ENCODE peak calls at places on chromosomes 2 and 18, in ten cellular contexts. U, B, H, R, Z, M, J, X, P and D are unnamed samples.

GRCh38 chr18:12679183-12679786 is 21.4 kb upstream of the SPIRE1 start:
- DNase-seq in M (peak; percentile 44), X (peak; percentile 82), P (no peak), U (no peak), B (peak; percentile 59), Z (peak; percentile 75), H (peak; percentile 73), J (peak; percentile 42), R (peak; percentile 53), D (peak; percentile 61)

GRCh38 chr18:69787825-69788547 is 159.7 kb downstream of the CD226 start:
- DNase-seq in H (peak; percentile 55), X (peak; percentile 70), R (no peak), B (no peak), J (peak; percentile 83), P (peak; percentile 4), Z (peak; percentile 69), U (no peak), M (no peak), D (peak; percentile 56)

GRCh38 chr2:103161456-103162289 is 399.8 kb downstream of the TMEM182 start:
- DNase-seq in J (peak; percentile 30), H (peak; percentile 61), M (no peak), R (no peak), U (no peak), Z (peak; percentile 67), B (peak; percentile 62), X (peak; percentile 28), P (peak; percentile 84), D (peak; percentile 20)

GRCh38 chr2:172288603-172289002 is 138.8 kb upstream of the ITGA6 start:
- DNase-seq in B (no peak), M (no peak), P (no peak), Z (no peak), R (no peak), X (peak; percentile 53), H (no peak), U (no peak), J (peak; percentile 47), D (no peak)

GRCh38 chr18:24231773-24232735 is 93.2 kb downstream of the CABYR start:
- DNase-seq in X (peak; percentile 54), P (no peak), Z (peak; percentile 58), B (peak; percentile 20), U (no peak), R (no peak), J (peak; percentile 37), H (peak; percentile 77), M (peak; percentile 34), D (peak; percentile 30)

GRCh38 chr2:14634885-14635871 is 2.7 kb downstream of the LRATD1 start:
- DNase-seq in Z (peak; percentile 47), R (peak; percentile 62), P (peak; percentile 81), U (no peak), X (peak; percentile 22), M (peak; percentile 67), H (peak; percentile 29), B (peak; percentile 86), J (peak; percentile 16), D (peak; percentile 38)

GRCh38 chr2:173090973-173091660 is 15.5 kb downstream of the MAP3K20 start:
- DNase-seq in U (no peak), J (no peak), Z (no peak), R (peak; percentile 41), X (no peak), M (peak; percentile 67), H (no peak), B (peak; percentile 61), P (peak; percentile 50), D (peak; percentile 61)

GRCh38 chr2:164485541-164485940 is 135.7 kb downstream of the GRB14 start:
- DNase-seq in U (no peak), H (peak; percentile 26), R (no peak), P (no peak), Z (peak; percentile 5), B (no peak), M (no peak), J (no peak), X (no peak), D (no peak)

GRCh38 chr2:19352946-19353720 is 5.3 kb downstream of the OSR1 start:
- DNase-seq in B (no peak), R (no peak), U (no peak), Z (no peak), X (no peak), M (no peak), J (no peak), P (peak; percentile 75), H (no peak), D (no peak)

DNA sequence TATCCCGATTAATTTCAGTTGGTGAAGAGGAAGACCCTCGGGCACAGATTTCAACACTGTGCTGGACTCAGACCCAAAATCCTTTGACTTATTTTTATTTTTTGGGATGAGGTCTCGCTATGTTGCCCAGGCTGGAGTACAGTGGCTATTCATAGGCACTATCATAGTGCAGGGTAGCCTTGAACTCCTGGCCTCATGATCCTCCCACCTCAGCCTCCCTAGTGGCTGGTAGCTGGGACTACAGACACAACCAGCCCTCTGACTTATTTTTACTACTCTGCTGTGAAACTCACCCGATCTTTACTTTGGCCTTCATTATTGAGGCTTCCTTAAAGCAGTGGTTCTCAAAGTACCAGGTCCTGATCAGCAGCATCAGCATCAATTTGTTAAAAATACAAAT is 18.2 kb upstream of the ADAM17 start:
- DNase-seq in B (no peak), Z (no peak), U (no peak), X (no peak), P (peak; percentile 27), H (no peak), J (no peak), M (no peak), R (no peak), D (no peak)
- TF ChIP-seq CTCF in B (no peak), Z (no peak), U (peak; percentile 15), X (peak; percentile 24), P (peak; percentile 43), H (peak; percentile 28), J (no peak), M (no peak), R (no peak), D (peak; percentile 31)

DNA sequence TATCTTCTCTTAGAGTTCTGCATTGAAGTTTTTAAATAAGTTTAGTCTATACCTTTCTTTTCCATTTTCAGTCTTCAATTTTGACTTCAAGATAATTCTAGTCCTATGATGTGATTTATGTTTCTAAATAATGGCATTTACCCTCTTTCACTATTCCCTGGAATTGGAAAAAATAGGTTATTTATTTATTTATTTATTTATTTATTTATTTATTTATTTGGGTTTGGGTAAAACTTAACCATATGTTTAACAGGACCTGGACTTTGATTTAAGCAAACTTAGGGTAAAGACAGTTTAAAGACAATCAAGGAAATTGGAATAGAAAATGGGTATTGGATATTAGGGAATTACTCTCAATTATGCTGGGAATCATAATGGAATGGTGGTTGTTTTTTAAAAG is 182.1 kb downstream of the RPIA start:
- DNase-seq in J (no peak), H (no peak), U (no peak), P (no peak), R (no peak), X (no peak), Z (no peak), M (no peak), B (no peak), D (no peak)
- H3K4me3 ChIP-seq in J (no peak overlapping the region), H (no peak overlapping the region), U (no peak overlapping the region), P (no peak overlapping the region), R (no peak overlapping the region), X (no peak overlapping the region), Z (no peak overlapping the region), M (no peak overlapping the region), B (no peak overlapping the region), D (no peak overlapping the region)

DNA sequence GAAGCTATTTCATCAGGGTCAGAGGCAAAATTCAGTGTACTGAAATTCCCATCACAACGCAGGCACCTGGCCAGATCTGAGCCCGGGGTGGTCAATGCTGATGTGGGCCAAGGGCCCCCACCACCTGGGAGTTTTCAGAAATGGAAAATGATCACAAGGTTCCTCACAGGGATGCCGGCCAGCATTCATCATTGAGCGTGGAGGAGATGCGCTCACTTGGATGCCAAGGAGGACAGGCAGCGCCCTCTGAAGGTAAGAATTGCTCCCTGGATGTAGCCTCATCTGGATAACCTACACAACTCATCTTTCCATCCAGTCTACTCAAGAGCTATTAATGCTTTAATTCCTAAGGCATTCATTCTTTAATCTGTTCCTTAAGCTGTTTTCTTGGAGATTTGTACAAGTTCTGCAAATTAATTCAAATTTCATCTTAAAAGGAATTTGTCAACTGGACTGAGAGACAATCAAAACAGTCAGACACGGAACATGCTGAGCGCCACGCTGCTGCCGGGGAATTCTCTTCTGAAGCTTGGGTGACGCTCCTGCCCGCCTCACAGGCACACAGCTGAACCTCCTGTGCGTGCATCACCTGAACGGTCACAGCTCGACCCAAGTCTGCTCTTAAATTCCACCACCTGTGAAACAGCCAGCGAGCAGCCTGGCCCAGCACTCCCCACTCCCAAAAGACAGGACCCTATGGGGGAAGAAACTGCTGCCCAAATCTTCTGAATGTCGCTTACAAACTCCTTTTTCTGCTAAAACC is 206.7 kb downstream of the HDAC4 start:
- DNase-seq in Z (peak; percentile 31), M (peak; percentile 17), H (no peak), B (no peak), U (no peak), P (peak; percentile 57), X (no peak), J (no peak), R (no peak), D (no peak)
- TF ChIP-seq CTCF in Z (peak; percentile 52), M (peak; percentile 26), H (no peak), B (no peak), U (no peak), P (peak; percentile 52), X (no peak), J (peak; percentile 14), R (no peak), D (peak; percentile 23)

DNA sequence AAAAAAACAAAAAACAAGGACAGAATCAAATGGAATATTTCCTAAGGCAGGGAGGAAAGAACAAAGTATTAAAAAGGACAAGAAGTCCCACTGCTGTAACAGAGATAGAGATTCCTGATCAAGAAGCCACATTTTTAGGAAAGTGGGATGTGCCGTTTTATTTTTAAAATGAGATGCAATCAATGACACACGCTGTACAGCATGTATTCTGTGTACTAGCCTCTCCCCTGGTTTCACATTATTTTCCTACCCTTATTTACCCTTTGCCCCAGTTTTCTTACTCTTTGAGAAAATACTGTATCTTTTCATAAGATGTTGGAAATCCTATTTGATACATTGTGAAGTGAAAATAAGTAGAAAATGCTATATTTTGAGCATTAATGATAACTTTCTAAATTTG is 45.8 kb downstream of the E2F6 start:
- DNase-seq in X (no peak), P (no peak), B (no peak), M (no peak), R (no peak), J (no peak), U (no peak), Z (no peak), H (no peak), D (no peak)
- H3K4me3 ChIP-seq in X (no peak overlapping the region), P (no peak overlapping the region), B (no peak overlapping the region), M (no peak overlapping the region), R (peak overlapping the region; percentile 41), J (no peak overlapping the region), U (no peak overlapping the region), Z (no peak overlapping the region), H (no peak overlapping the region), D (no peak overlapping the region)

GRCh38 chr2:46780801-46781445 is 134.7 kb downstream of the MCFD2 start:
- DNase-seq in H (peak; percentile 69), P (peak; percentile 86), Z (peak; percentile 32), M (peak; percentile 57), J (peak; percentile 56), X (no peak), R (no peak), B (no peak), U (no peak), D (peak; percentile 90)
- TF ChIP-seq CTCF in H (peak; percentile 3), P (peak; percentile 61), Z (no peak), M (no peak), J (peak; percentile 34), X (peak; percentile 15), R (no peak), B (no peak), U (no peak), D (peak; percentile 27)